ENCODE peak calls at places on chromosomes 7 and 10, in eight cellular contexts. T, G, F, L, P, Y, W and H are unnamed samples.

GRCh38 chr10:63664341-63664885 is 143.2 kb downstream of the REEP3 start:
- DNase-seq in Y (no peak), G (no peak), W (no peak), L (no peak), F (no peak), T (no peak), P (no peak), H (no peak)

GRCh38 chr7:50805425-50806130 is 22.9 kb upstream of the GRB10 start:
- DNase-seq in T (no peak), G (no peak), L (no peak), Y (no peak), W (peak), P (no peak), F (no peak), H (no peak)

GRCh38 chr7:32616625-32617024 is 121.3 kb downstream of the AVL9 start:
- DNase-seq in P (no peak), G (no peak), F (no peak), L (no peak), Y (no peak), T (no peak), W (peak), H (no peak)

GRCh38 chr7:25619963-25620799 is 391.9 kb upstream of the NPVF start:
- DNase-seq in F (no peak), W (no peak), G (peak), P (no peak), T (peak), Y (no peak), L (no peak), H (no peak)

GRCh38 chr7:17679427-17679826 is 260.9 kb downstream of the SNX13 start:
- DNase-seq in L (peak), W (peak), Y (no peak), T (no peak), G (no peak), P (no peak), F (no peak), H (no peak)

GRCh38 chr10:11869743-11870460 is 46.7 kb downstream of the PROSER2 start:
- DNase-seq in P (no peak), T (no peak), F (no peak), L (peak), W (peak), Y (no peak), G (no peak), H (no peak)

GRCh38 chr10:125605167-125605566 is 77.8 kb downstream of the TEX36 start:
- DNase-seq in L (no peak), G (no peak), W (peak), Y (no peak), F (no peak), P (no peak), T (no peak), H (no peak)

GRCh38 chr10:102919237-102919959 is 1.3 kb downstream of the CNNM2 start:
- DNase-seq in G (peak), F (no peak), W (no peak), Y (no peak), L (peak), P (no peak), T (no peak), H (no peak)